ENCODE peak calls at places on chromosome 20, in five cellular contexts. A is activated CD4-positive, alpha-beta memory T cell treated with anti-CD3 and anti-CD28 coated beads for 36 hours; V is kidney; S is cortex of kidney; U is CD4-positive, alpha-beta T cell. W is an unnamed sample.

GRCh38 chr20:25486377-25486776 is 78.9 kb downstream of the GINS1 start:
- DNase-seq in A (no peak), V (no peak), S (no peak), U (no peak), W (no peak)

GRCh38 chr20:59387891-59388290 is 87.5 kb downstream of the EDN3 start:
- DNase-seq in A (no peak), V (no peak), S (no peak), U (no peak), W (no peak)

GRCh38 chr20:61525781-61526431 is 273.8 kb downstream of the CDH4 start:
- DNase-seq in A (no peak), V (peak; percentile 35), S (no peak), U (no peak), W (no peak)

GRCh38 chr20:51553897-51554504 is 11.5 kb upstream of the NFATC2 start:
- DNase-seq in A (no peak), V (no peak), S (no peak), U (no peak), W (no peak)

GRCh38 chr20:36121981-36122930 is 32.3 kb upstream of the EPB41L1 start:
- DNase-seq in A (no peak), V (peak; percentile 92), S (no peak), U (no peak), W (no peak)

GRCh38 chr20:63025534-63026331 is 19.0 kb upstream of the BHLHE23 start:
- DNase-seq in A (peak; percentile 61), V (peak; percentile 62), S (no peak), U (no peak), W (peak; percentile 74)

GRCh38 chr20:32501709-32502108 is 83.4 kb downstream of the NOL4L start:
- DNase-seq in A (no peak), V (no peak), S (no peak), U (no peak), W (no peak)

GRCh38 chr20:44054118-44054517 is 132.9 kb downstream of the JPH2 start:
- DNase-seq in A (no peak), V (no peak), S (no peak), U (no peak), W (no peak)

GRCh38 chr20:63562461-63563185 is 8.7 kb downstream of the FNDC11 start:
- DNase-seq in A (no peak), V (no peak), S (no peak), U (no peak), W (peak; percentile 81)

GRCh38 chr20:21505161-21505809 is 8.6 kb downstream of the NKX2-2 start:
- DNase-seq in A (peak; percentile 85), V (peak; percentile 87), S (no peak), U (peak; percentile 82), W (peak; percentile 91)

GRCh38 chr20:48728042-48728837 is 99.6 kb downstream of the PREX1 start:
- DNase-seq in A (no peak), V (peak; percentile 53), S (no peak), U (no peak), W (no peak)

GRCh38 chr20:3209023-3209945 is at the start of gene ITPA:
- DNase-seq in A (peak; percentile 75), V (peak; percentile 84), S (no peak), U (peak; percentile 27), W (peak; percentile 89)

GRCh38 chr20:41344938-41345728 is 4.5 kb downstream of the LPIN3 start:
- DNase-seq in A (no peak), V (peak; percentile 26), S (no peak), U (no peak), W (peak; percentile 31)

GRCh38 chr20:53104889-53105288 is 132.7 kb downstream of the TSHZ2 start:
- DNase-seq in A (no peak), V (no peak), S (no peak), U (no peak), W (no peak)

GRCh38 chr20:51327251-51327841 is 215.2 kb downstream of the NFATC2 start:
- DNase-seq in A (no peak), V (no peak), S (no peak), U (no peak), W (peak; percentile 63)

GRCh38 chr20:36861875-36862801 is 13.8 kb upstream of the TLDC2 start:
- DNase-seq in A (no peak), V (peak; percentile 92), S (no peak), U (no peak), W (peak; percentile 76)

GRCh38 chr20:62716198-62716940 is 7.7 kb downstream of the NTSR1 start:
- DNase-seq in A (peak; percentile 48), V (peak; percentile 49), S (no peak), U (peak; percentile 25), W (no peak)

GRCh38 chr20:46757754-46758678 is 48.6 kb downstream of the SLC2A10 start:
- DNase-seq in A (peak; percentile 73), V (no peak), S (no peak), U (peak; percentile 23), W (no peak)

W was measured in spleen.